ENCODE peak calls at places on chromosomes 5 and 9, in six cellular contexts. E, W, B, S, D and I are unnamed samples.

GRCh38 chr9:92141144-92142129 is 26.2 kb upstream of the SPTLC1 start:
- DNase-seq in E (no peak), W (no peak), B (peak; percentile 24), D (no peak), S (no peak), I (peak; percentile 66)

GRCh38 chr5:38529955-38530644 is 26.3 kb downstream of the LIFR start:
- DNase-seq in B (no peak), E (no peak), D (no peak), S (no peak), W (no peak), I (no peak)

GRCh38 chr9:19640023-19640422 is 148.8 kb downstream of the SLC24A2 start:
- DNase-seq in E (no peak), S (no peak), D (no peak), B (no peak), W (no peak), I (no peak)

GRCh38 chr5:150246835-150247234 is 42.7 kb downstream of the CAMK2A start:
- DNase-seq in B (no peak), E (no peak), D (no peak), W (no peak), S (no peak), I (no peak)

GRCh38 chr9:94865599-94866456 is 139.3 kb downstream of the AOPEP start:
- DNase-seq in D (no peak), B (peak; percentile 16), W (no peak), E (peak; percentile 50), S (no peak), I (peak; percentile 74)

GRCh38 chr9:134413890-134414731 is 87.9 kb downstream of the RXRA start:
- DNase-seq in S (no peak), B (peak; percentile 47), W (peak; percentile 69), D (peak; percentile 57), E (peak; percentile 90), I (no peak)

GRCh38 chr9:84997472-84997871 is 327.9 kb downstream of the NTRK2 start:
- DNase-seq in B (no peak), S (peak; percentile 8), E (no peak), W (no peak), D (no peak), I (no peak)

GRCh38 chr9:105302728-105303127 is 58.3 kb downstream of the SLC44A1 start:
- DNase-seq in W (no peak), S (no peak), D (no peak), B (no peak), E (no peak), I (no peak)

GRCh38 chr5:113204525-113205161 is 228.0 kb downstream of the DCP2 start:
- DNase-seq in W (peak; percentile 45), S (no peak), D (no peak), E (peak; percentile 77), B (peak; percentile 59), I (peak; percentile 69)

GRCh38 chr5:135266301-135266630 is 132.8 kb downstream of the MACROH2A1 start:
- DNase-seq in D (no peak), S (no peak), E (no peak), B (no peak), W (no peak), I (no peak)

GRCh38 chr5:119355244-119355635 is 579 bp upstream of the TNFAIP8 start:
- DNase-seq in S (peak; percentile 58), E (no peak), B (no peak), W (no peak), D (no peak), I (no peak)

GRCh38 chr5:128271859-128272446 is 188.4 kb downstream of the SLC12A2 start:
- DNase-seq in D (peak; percentile 41), W (peak; percentile 58), S (peak; percentile 18), E (peak; percentile 48), B (peak; percentile 60), I (no peak)

GRCh38 chr9:133235549-133236222 is 26.6 kb upstream of the OBP2B start:
- DNase-seq in W (no peak), S (no peak), E (no peak), B (no peak), D (no peak), I (no peak)

GRCh38 chr5:31059889-31060288 is 133.6 kb upstream of the CDH6 start:
- DNase-seq in S (no peak), D (peak; percentile 38), B (no peak), E (no peak), W (no peak), I (no peak)

GRCh38 chr5:54217826-54218503 is 92.4 kb downstream of the ARL15 start:
- DNase-seq in D (peak; percentile 57), W (peak; percentile 57), S (peak; percentile 53), B (peak; percentile 59), E (no peak), I (no peak)

GRCh38 chr5:140072812-140073211 is 29.7 kb upstream of the NRG2 start:
- DNase-seq in B (no peak), S (no peak), W (no peak), D (no peak), E (no peak), I (no peak)

GRCh38 chr9:137294091-137294683 is 7.9 kb downstream of the NRARP start:
- DNase-seq in S (peak; percentile 60), E (peak; percentile 37), W (peak; percentile 39), B (no peak), D (no peak), I (no peak)

GRCh38 chr9:22098636-22099332 is 89.7 kb upstream of the CDKN2B start:
- DNase-seq in S (no peak), B (peak; percentile 45), E (no peak), W (no peak), D (no peak), I (no peak)

GRCh38 chr5:80187274-80187673 is 68.6 kb downstream of the SERINC5 start:
- DNase-seq in D (no peak), W (no peak), S (no peak), E (no peak), B (no peak), I (no peak)

GRCh38 chr5:33928283-33928682 is 7.9 kb upstream of the RXFP3 start:
- DNase-seq in E (no peak), S (no peak), B (no peak), W (no peak), D (no peak), I (no peak)
- H3K4me3 ChIP-seq in E (no peak overlapping the region), S (no peak overlapping the region), B (no peak overlapping the region), W (no peak overlapping the region), D (no peak overlapping the region), I (no peak overlapping the region)

DNA sequence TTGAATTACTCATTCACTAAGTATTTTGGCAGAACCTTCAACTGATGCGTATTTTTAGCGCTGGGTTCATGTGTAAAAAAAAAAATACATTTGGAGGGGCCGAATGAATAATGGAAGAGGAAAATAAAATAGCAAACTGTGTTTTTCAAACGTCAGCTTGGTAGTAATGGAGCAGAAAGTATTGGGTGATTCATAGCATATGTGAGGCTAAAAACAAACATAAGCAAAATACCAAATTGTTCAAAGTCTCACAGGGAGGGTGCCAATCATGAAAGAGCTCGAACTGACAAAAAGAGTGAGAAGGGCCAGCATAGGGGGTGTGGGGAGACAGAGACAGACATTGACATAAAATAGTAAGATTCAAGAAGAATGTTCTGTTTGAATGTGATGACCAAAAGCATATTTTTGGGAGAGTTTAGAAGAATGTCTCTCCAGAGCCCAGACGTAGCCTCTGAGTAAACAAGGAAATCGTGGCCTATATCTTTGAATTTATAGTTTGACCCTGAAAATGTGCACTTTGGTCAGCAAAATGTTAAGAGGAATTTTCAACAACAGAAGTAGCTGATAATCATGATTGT is 174.9 kb upstream of the HMHB1 start:
- DNase-seq in S (no peak), E (no peak), B (no peak), W (no peak), D (no peak), I (no peak)
- H3K4me3 ChIP-seq in S (no peak overlapping the region), E (no peak overlapping the region), B (no peak overlapping the region), W (no peak overlapping the region), D (no peak overlapping the region), I (no peak overlapping the region)

DNA sequence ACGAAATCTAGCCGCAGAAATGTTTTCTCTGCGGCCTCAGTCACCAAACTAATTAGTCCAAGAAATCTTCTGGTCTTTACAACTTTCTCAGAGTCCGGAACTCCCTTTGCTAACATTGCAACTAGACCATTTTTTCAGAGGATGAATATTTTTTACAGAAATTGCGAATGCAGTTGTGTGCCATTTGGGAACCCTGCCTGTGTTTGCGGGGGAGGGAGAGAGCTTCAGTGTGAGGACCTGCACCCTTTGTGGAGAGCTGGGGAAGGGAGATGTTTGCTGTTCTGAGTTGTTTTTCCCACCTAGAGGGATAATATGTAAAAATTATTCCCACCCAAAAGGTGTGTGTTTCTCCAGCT is 2.1 kb downstream of the IRX1 start:
- DNase-seq in D (no peak), S (no peak), B (no peak), W (no peak), E (no peak), I (no peak)
- H3K4me3 ChIP-seq in D (no peak overlapping the region), S (no peak overlapping the region), B (peak overlapping the region; percentile 58), W (no peak overlapping the region), E (no peak overlapping the region), I (no peak overlapping the region)

GRCh38 chr9:16265671-16266070 is 604.8 kb downstream of the BNC2 start:
- DNase-seq in E (no peak), B (no peak), W (no peak), S (no peak), D (no peak), I (no peak)

GRCh38 chr9:16268037-16269010 is 602.1 kb downstream of the BNC2 start:
- DNase-seq in S (no peak), W (no peak), D (no peak), E (no peak), B (no peak), I (no peak)

GRCh38 chr9:16267336-16268036 is 603.0 kb downstream of the BNC2 start:
- DNase-seq in S (peak; percentile 34), W (no peak), B (no peak), D (no peak), E (no peak), I (no peak)

GRCh38 chr9:16262467-16263261 is 607.8 kb downstream of the BNC2 start:
- DNase-seq in D (no peak), W (no peak), S (peak; percentile 54), E (no peak), B (no peak), I (no peak)

GRCh38 chr9:16266648-16267276 is 603.7 kb downstream of the BNC2 start:
- DNase-seq in E (no peak), W (no peak), B (no peak), S (no peak), D (no peak), I (no peak)
- H3K4me3 ChIP-seq in E (peak overlapping the region; percentile 33), W (no peak overlapping the region), B (peak overlapping the region; percentile 50), S (no peak overlapping the region), D (peak overlapping the region; percentile 16), I (peak overlapping the region; percentile 42)